ENCODE peak calls at places on chromosomes 1 and 21, in seven cellular contexts. Q is lung; E is HAP-1; T is CD4-positive, alpha-beta memory T cell; S is breast epithelium; I is right lobe of liver; L is tibial nerve. M is an unnamed sample.

GRCh38 chr21:25831300-25831699 is 96.5 kb downstream of the GABPA start:
- DNase-seq in L (no peak), T (no peak), Q (no peak), S (no peak), E (no peak), I (no peak), M (no peak)

GRCh38 chr1:81801032-81801833 is 499 bp downstream of the ADGRL2 start:
- DNase-seq in L (peak; percentile 56), T (no peak), E (peak; percentile 90), Q (peak; percentile 73), I (peak; percentile 88), S (peak; percentile 77), M (no peak)

GRCh38 chr1:193926956-193927355 is 740.5 kb upstream of the B3GALT2 start:
- DNase-seq in L (no peak), S (no peak), I (no peak), Q (no peak), T (no peak), E (no peak), M (no peak)

GRCh38 chr1:70718086-70718630 is 307.1 kb downstream of the CTH start:
- DNase-seq in E (no peak), S (no peak), Q (no peak), I (no peak), L (no peak), T (no peak), M (no peak)

GRCh38 chr1:84174051-84174556 is 30.0 kb downstream of the PRKACB start:
- DNase-seq in E (peak; percentile 8), S (no peak), Q (no peak), L (no peak), T (no peak), I (no peak), M (no peak)

GRCh38 chr1:211578640-211579433 is at the start of gene SLC30A1:
- DNase-seq in S (peak; percentile 99), L (peak; percentile 100), E (peak; percentile 99), Q (peak; percentile 100), T (peak; percentile 99), I (peak; percentile 100), M (peak; percentile 93)

GRCh38 chr1:208595745-208596144 is 351.6 kb upstream of the PLXNA2 start:
- DNase-seq in Q (no peak), T (no peak), I (no peak), L (no peak), E (no peak), S (no peak), M (no peak)

GRCh38 chr1:2559509-2560298 is 3.5 kb downstream of the TNFRSF14 start:
- DNase-seq in E (no peak), I (no peak), L (no peak), Q (no peak), S (no peak), T (no peak), M (no peak)

GRCh38 chr1:36520771-36521420 is 38.2 kb upstream of the CSF3R start:
- DNase-seq in L (no peak), S (peak; percentile 68), I (no peak), T (no peak), E (no peak), Q (no peak), M (no peak)

GRCh38 chr1:3560981-3561380 is 50.3 kb downstream of the MEGF6 start:
- DNase-seq in Q (no peak), T (no peak), I (no peak), S (no peak), L (no peak), E (no peak), M (no peak)

GRCh38 chr1:196464545-196464944 is 143.7 kb downstream of the KCNT2 start:
- DNase-seq in T (no peak), L (no peak), S (no peak), I (no peak), E (no peak), Q (no peak), M (no peak)

GRCh38 chr1:75765697-75766355 is 20.2 kb upstream of the RABGGTB start:
- DNase-seq in I (no peak), S (no peak), T (no peak), Q (no peak), L (no peak), E (no peak), M (no peak)

GRCh38 chr21:10272216-10272615 is 249.2 kb upstream of the TPTE start:
- DNase-seq in E (no peak), I (peak; percentile 51), S (no peak), L (no peak), Q (peak; percentile 22), T (no peak), M (no peak)

GRCh38 chr1:173009597-173009996 is 41.1 kb downstream of the TNFSF18 start:
- DNase-seq in E (no peak), L (no peak), Q (no peak), I (no peak), T (no peak), S (no peak), M (no peak)

GRCh38 chr21:41751621-41752020 is 15.2 kb downstream of the RIPK4 start:
- DNase-seq in L (no peak), T (no peak), S (peak; percentile 82), I (no peak), Q (peak; percentile 72), E (no peak), M (no peak)

GRCh38 chr1:89657886-89658285 is 25.0 kb downstream of the LRRC8C start:
- DNase-seq in Q (no peak), L (no peak), S (no peak), E (no peak), T (peak; percentile 80), I (no peak), M (no peak)

GRCh38 chr21:46017695-46018094 is 36.1 kb downstream of the COL6A1 start:
- DNase-seq in S (no peak), T (no peak), I (no peak), L (no peak), Q (no peak), E (no peak), M (no peak)

GRCh38 chr1:210291786-210292275 is 36.9 kb upstream of the HHAT start:
- DNase-seq in Q (no peak), L (no peak), I (no peak), E (no peak), S (peak; percentile 24), T (no peak), M (no peak)

GRCh38 chr1:114214016-114214415 is 60.3 kb upstream of the SYT6 start:
- DNase-seq in L (no peak), Q (no peak), T (no peak), I (no peak), E (no peak), S (no peak), M (no peak)

GRCh38 chr1:94721240-94721639 is 98.9 kb upstream of the SLC44A3 start:
- DNase-seq in Q (no peak), I (no peak), E (no peak), T (no peak), L (no peak), S (no peak), M (no peak)

GRCh38 chr1:200415693-200416593 is 6.1 kb upstream of the ZNF281 start:
- DNase-seq in L (peak; percentile 34), T (no peak), E (no peak), S (peak; percentile 69), I (no peak), Q (peak; percentile 74), M (no peak)

GRCh38 chr1:43238104-43238503 is 31.7 kb upstream of the TMEM125 start:
- DNase-seq in T (no peak), S (peak; percentile 32), E (peak; percentile 76), L (peak; percentile 24), Q (peak; percentile 68), I (peak; percentile 79), M (no peak)

GRCh38 chr1:30049748-30050147 is 673.6 kb downstream of the MATN1 start:
- DNase-seq in S (no peak), Q (no peak), E (no peak), T (no peak), I (no peak), L (no peak), M (no peak)

GRCh38 chr1:112462953-112463279 is 45.8 kb upstream of the WNT2B start:
- DNase-seq in L (no peak), S (no peak), I (no peak), Q (no peak), T (no peak), E (no peak), M (no peak)
- H3K4me1 ChIP-seq in L (no peaks in the 10 kb centered on the region), S (no peaks in the 10 kb centered on the region), I (no peaks in the 10 kb centered on the region), Q (no peaks in the 10 kb centered on the region), T (peaks cover 10% of the 10 kb centered on the region), E (peaks cover 7% of the 10 kb centered on the region), M (peaks cover 50% of the 10 kb centered on the region)

DNA sequence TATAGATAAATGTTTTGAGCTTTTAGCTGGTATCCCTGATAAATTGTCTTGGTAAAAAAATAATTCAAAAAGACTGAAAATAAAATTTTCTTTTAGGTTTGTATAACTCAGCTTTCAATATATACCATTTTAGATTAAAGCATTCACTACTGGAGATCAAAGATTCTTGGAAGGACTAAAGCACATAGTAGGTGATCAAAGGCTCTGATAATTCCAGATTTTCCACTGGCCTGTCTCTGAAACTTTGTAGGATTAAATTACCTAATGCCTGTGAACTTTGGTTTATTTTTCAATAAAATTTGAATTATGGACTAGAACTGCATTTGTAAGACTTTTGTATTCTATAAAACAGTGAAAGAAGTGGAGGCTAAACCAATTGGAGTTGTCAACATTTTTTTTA is 1.2 kb upstream of the RGS18 start:
- DNase-seq in T (no peak), E (no peak), L (no peak), Q (no peak), S (no peak), I (no peak), M (no peak)
- H3K4me1 ChIP-seq in T (no peaks in the 10 kb centered on the region), E (peaks cover 2% of the 10 kb centered on the region), L (no peaks in the 10 kb centered on the region), Q (no peaks in the 10 kb centered on the region), S (no peaks in the 10 kb centered on the region), I (no peaks in the 10 kb centered on the region), M (no peaks in the 10 kb centered on the region)

GRCh38 chr1:24764439-24764838 is 19.2 kb downstream of the CLIC4 start:
- DNase-seq in Q (no peak), I (no peak), T (no peak), S (no peak), E (no peak), L (no peak), M (no peak)
- H3K4me1 ChIP-seq in Q (peaks cover 46% of the 10 kb centered on the region), I (peaks cover 58% of the 10 kb centered on the region), T (no peaks in the 10 kb centered on the region), S (no peaks in the 10 kb centered on the region), E (peaks cover 39% of the 10 kb centered on the region), L (no peaks in the 10 kb centered on the region), M (peaks cover 15% of the 10 kb centered on the region)

GRCh38 chr1:117105003-117105402 is 16.5 kb downstream of the TRIM45 start:
- DNase-seq in E (no peak), T (no peak), S (no peak), L (no peak), Q (no peak), I (no peak), M (no peak)

GRCh38 chr1:117110774-117111173 is 10.8 kb downstream of the TRIM45 start:
- DNase-seq in S (no peak), I (no peak), E (no peak), L (no peak), Q (no peak), T (no peak), M (no peak)

GRCh38 chr1:117106478-117106877 is 15.1 kb downstream of the TRIM45 start:
- DNase-seq in E (no peak), Q (no peak), L (no peak), I (no peak), S (no peak), T (no peak), M (no peak)

GRCh38 chr1:117112063-117112462 is 9.5 kb downstream of the TRIM45 start:
- DNase-seq in I (no peak), Q (no peak), L (no peak), S (no peak), T (no peak), E (no peak), M (no peak)

DNA sequence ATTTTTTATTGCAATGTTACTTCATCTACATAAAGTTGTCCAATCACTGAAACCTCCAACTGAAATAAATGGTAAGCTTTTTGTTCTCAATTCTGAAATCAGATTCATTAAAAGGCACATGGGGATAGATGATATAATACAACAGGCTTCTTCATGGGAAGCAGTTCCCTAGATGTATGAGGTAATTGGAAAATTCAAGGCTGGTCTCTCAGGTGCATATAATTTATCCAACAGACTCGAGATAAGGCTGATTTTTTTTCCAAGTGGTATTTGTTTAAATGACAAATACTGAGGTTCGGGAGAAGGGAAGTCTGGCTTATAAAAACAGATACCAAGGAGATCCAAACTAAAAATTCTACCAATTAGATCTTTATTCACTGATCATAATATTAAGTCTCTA is 14.2 kb downstream of the TRIM45 start:
- DNase-seq in S (no peak), E (no peak), L (no peak), Q (no peak), T (no peak), I (no peak), M (no peak)
- H3K4me1 ChIP-seq in S (no peaks in the 10 kb centered on the region), E (peaks cover 5% of the 10 kb centered on the region), L (no peaks in the 10 kb centered on the region), Q (no peaks in the 10 kb centered on the region), T (no peaks in the 10 kb centered on the region), I (no peaks in the 10 kb centered on the region), M (no peaks in the 10 kb centered on the region)

M was measured in esophagus squamous epithelium.